ENCODE peak calls at places on chromosomes 13 and 19, in five cellular contexts. G is left colon; C is T-cell; Z is aorta; V is stimulated activated CD8-positive, alpha-beta memory T cell treated with anti-CD3 and anti-CD28 coated beads, Interleukin-15, amount 100 ng/mL, for 1 hour. I is an unnamed sample.

GRCh38 chr19:44712864-44713515 is 14.0 kb downstream of the CEACAM16 start:
- DNase-seq in G (no peak), C (no peak), Z (no peak), V (no peak), I (no peak)

GRCh38 chr19:44792286-44792685 is 14.6 kb downstream of the CBLC start:
- DNase-seq in C (no peak), G (no peak), V (no peak), Z (no peak), I (no peak)

GRCh38 chr13:93147946-93148345 is 78.7 kb upstream of the GPC6 start:
- DNase-seq in C (no peak), G (no peak), Z (no peak), V (no peak), I (no peak)

GRCh38 chr13:25738342-25738771 is 313.5 kb downstream of the SHISA2 start:
- DNase-seq in Z (no peak), V (no peak), C (no peak), G (no peak), I (no peak)

GRCh38 chr19:531009-531752 is 379 bp upstream of the CDC34 start:
- DNase-seq in G (peak; percentile 84), C (peak; percentile 86), V (peak; percentile 63), Z (peak; percentile 94), I (peak; percentile 89)

GRCh38 chr13:46170687-46171086 is 11.3 kb downstream of the LCP1 start:
- DNase-seq in C (no peak), Z (no peak), G (no peak), V (no peak), I (no peak)

GRCh38 chr13:86684402-86684801 is 885.2 kb upstream of the SLITRK6 start:
- DNase-seq in C (no peak), G (no peak), Z (no peak), V (no peak), I (no peak)

GRCh38 chr19:6402834-6403608 is 10.1 kb upstream of the GTF2F1 start:
- DNase-seq in Z (no peak), C (no peak), G (peak; percentile 79), V (no peak), I (no peak)

GRCh38 chr13:23674795-23675640 is 104.8 kb downstream of the TNFRSF19 start:
- DNase-seq in V (no peak), Z (no peak), C (no peak), G (no peak), I (no peak)

GRCh38 chr19:55678121-55678671 is 3.2 kb downstream of the EPN1 start:
- DNase-seq in Z (no peak), G (peak; percentile 63), V (no peak), C (no peak), I (no peak)

GRCh38 chr13:32117696-32118095 is 86.1 kb downstream of the FRY start:
- DNase-seq in G (no peak), C (no peak), V (no peak), Z (peak; percentile 83), I (no peak)

GRCh38 chr19:18591735-18592385 is 3.3 kb downstream of the REX1BD start:
- DNase-seq in C (no peak), V (no peak), Z (no peak), G (no peak), I (no peak)

GRCh38 chr19:16285769-16286564 is 38.7 kb upstream of the KLF2 start:
- DNase-seq in C (no peak), G (no peak), Z (peak; percentile 86), V (no peak), I (no peak)

GRCh38 chr13:43787998-43788397 is 1.2 kb upstream of the ENOX1 start:
- DNase-seq in V (no peak), Z (no peak), C (no peak), G (no peak), I (no peak)

GRCh38 chr13:71867101-71867814 is at the start of gene DACH1:
- DNase-seq in C (no peak), Z (peak; percentile 66), G (peak; percentile 57), V (no peak), I (peak; percentile 62)

GRCh38 chr19:13859361-13859880 is 17.5 kb upstream of the NANOS3 start:
- DNase-seq in G (no peak), Z (no peak), V (no peak), C (no peak), I (no peak)

GRCh38 chr19:19256072-19256969 is 16.8 kb downstream of the TM6SF2 start:
- DNase-seq in Z (no peak), C (no peak), V (no peak), G (no peak), I (no peak)

GRCh38 chr13:67147257-67148218 is 82.6 kb downstream of the PCDH9 start:
- DNase-seq in C (no peak), V (no peak), Z (no peak), G (no peak), I (no peak)

GRCh38 chr19:32676186-32676894 is 692 bp downstream of the RGS9BP start:
- DNase-seq in G (peak; percentile 50), V (no peak), Z (no peak), C (peak; percentile 18), I (peak; percentile 23)

GRCh38 chr13:41458939-41459753 is 1.8 kb downstream of the RGCC start:
- DNase-seq in Z (no peak), C (peak; percentile 60), V (peak; percentile 49), G (peak; percentile 61), I (peak; percentile 20)

GRCh38 chr19:37329686-37330085 is 41.2 kb upstream of the ZNF527 start:
- DNase-seq in Z (no peak), V (no peak), G (no peak), C (no peak), I (no peak)

GRCh38 chr13:57557979-57558529 is 73.5 kb upstream of the PCDH17 start:
- DNase-seq in Z (no peak), V (no peak), G (no peak), C (no peak), I (no peak)

GRCh38 chr19:7868326-7868670 is 5.9 kb downstream of the PRR36 start:
- DNase-seq in V (no peak), C (no peak), G (peak; percentile 59), Z (no peak), I (no peak)

GRCh38 chr13:106103779-106104178 is 431.7 kb downstream of the EFNB2 start:
- DNase-seq in Z (no peak), G (peak; percentile 31), C (no peak), V (no peak), I (no peak)

GRCh38 chr13:22703601-22704209 is 477.1 kb upstream of the SGCG start:
- DNase-seq in Z (no peak), G (no peak), V (no peak), C (no peak), I (no peak)

GRCh38 chr19:48858984-48859710 is 9.3 kb downstream of the PLEKHA4 start:
- DNase-seq in G (peak; percentile 61), C (peak; percentile 80), Z (peak; percentile 82), V (peak; percentile 70), I (no peak)

GRCh38 chr13:58994778-58995177 is 1169.0 kb downstream of the DIAPH3 start:
- DNase-seq in C (no peak), V (no peak), Z (no peak), G (no peak), I (no peak)

GRCh38 chr19:10753305-10753704 is 35.4 kb downstream of the DNM2 start:
- DNase-seq in C (no peak), V (no peak), G (no peak), Z (no peak), I (no peak)

GRCh38 chr19:38047048-38047435 is 140.0 kb downstream of the SIPA1L3 start:
- DNase-seq in C (no peak), G (no peak), V (no peak), Z (no peak), I (no peak)

GRCh38 chr13:57123660-57124059 is 17.1 kb upstream of the PRR20A start:
- DNase-seq in Z (peak; percentile 76), C (no peak), V (no peak), G (no peak), I (no peak)

GRCh38 chr13:49657241-49657641 is 28.9 kb downstream of the ARL11 start:
- DNase-seq in G (no peak), V (no peak), Z (no peak), C (no peak), I (no peak)

I was measured in uterus.